ENCODE peak calls at places on chromosomes 6 and 20, in ten cellular contexts. S, C, L, N, E, U, R, B, Z and A are unnamed samples.
A peak's percentile ranks its signal among the peaks of the same experiment; 100 is the strongest.

GRCh38 chr20:18138266-18138582 is 561 bp downstream of the KAT14 start:
- DNase-seq in S (no peak), B (no peak), R (no peak), L (no peak), Z (no peak), N (no peak), C (no peak), U (no peak), E (no peak), A (no peak)

GRCh38 chr20:11182715-11183114 is 508.9 kb upstream of the JAG1 start:
- DNase-seq in L (no peak), S (no peak), Z (no peak), C (no peak), E (no peak), R (no peak), U (no peak), N (no peak), B (no peak), A (no peak)

GRCh38 chr20:51966296-51966971 is 164.1 kb upstream of the SALL4 start:
- DNase-seq in S (peak; percentile 52), Z (no peak), N (peak; percentile 56), E (peak; percentile 86), L (peak; percentile 81), C (peak; percentile 83), R (peak; percentile 63), U (peak; percentile 60), B (peak; percentile 60), A (peak; percentile 13)

GRCh38 chr20:63072231-63072791 is 65.5 kb upstream of the BHLHE23 start:
- DNase-seq in U (no peak), C (peak; percentile 78), S (no peak), N (no peak), E (no peak), R (no peak), Z (no peak), B (no peak), L (no peak), A (no peak)

GRCh38 chr20:8901237-8902025 is 167.5 kb upstream of the PLCB4 start:
- DNase-seq in R (no peak), E (no peak), L (no peak), C (peak; percentile 84), U (no peak), N (no peak), S (no peak), B (no peak), Z (peak; percentile 21), A (no peak)

GRCh38 chr20:62120365-62120762 is 1.9 kb upstream of the LSM14B start:
- DNase-seq in U (no peak), E (no peak), L (no peak), N (no peak), B (no peak), R (no peak), S (no peak), Z (no peak), C (no peak), A (no peak)

GRCh38 chr6:163525926-163526325 is 111.4 kb downstream of the QKI start:
- DNase-seq in S (no peak), R (peak; percentile 46), E (no peak), B (no peak), L (no peak), N (no peak), Z (no peak), C (no peak), U (no peak), A (no peak)

GRCh38 chr6:116596815-116597214 is 19.5 kb upstream of the RSPH4A start:
- DNase-seq in L (no peak), E (peak; percentile 5), S (no peak), Z (no peak), U (no peak), N (no peak), B (peak; percentile 15), C (no peak), R (peak; percentile 42), A (no peak)

GRCh38 chr6:145755682-145756081 is 20.4 kb upstream of the EPM2A start:
- DNase-seq in L (no peak), U (no peak), S (no peak), B (no peak), E (no peak), C (no peak), R (no peak), N (no peak), Z (no peak), A (no peak)

GRCh38 chr6:42105714-42106662 is 36.4 kb downstream of the C6orf132 start:
- DNase-seq in U (no peak), S (no peak), R (no peak), B (no peak), E (no peak), N (peak; percentile 62), L (no peak), C (no peak), Z (no peak), A (no peak)

GRCh38 chr6:125220712-125221111 is 67.1 kb downstream of the TPD52L1 start:
- DNase-seq in E (no peak), N (peak; percentile 22), L (no peak), C (no peak), Z (peak; percentile 36), B (no peak), S (no peak), U (no peak), R (peak; percentile 44), A (no peak)

GRCh38 chr6:80009531-80009930 is 5.1 kb downstream of the TTK start:
- DNase-seq in R (no peak), N (no peak), U (no peak), B (no peak), L (no peak), Z (no peak), S (no peak), C (no peak), E (no peak), A (no peak)

GRCh38 chr6:13766201-13766634 is 48.1 kb downstream of the MCUR1 start:
- DNase-seq in U (peak; percentile 54), Z (no peak), L (peak; percentile 29), S (no peak), N (no peak), C (no peak), E (no peak), B (no peak), R (peak; percentile 53), A (no peak)

GRCh38 chr6:53588816-53589509 is 44.1 kb upstream of the GCLC start:
- DNase-seq in R (no peak), N (no peak), C (no peak), U (no peak), L (no peak), E (no peak), S (no peak), B (no peak), Z (no peak), A (no peak)

GRCh38 chr20:5545381-5545941 is 204.7 kb upstream of the SHLD1 start:
- DNase-seq in U (no peak), L (no peak), N (no peak), R (no peak), Z (no peak), C (no peak), E (no peak), S (no peak), B (no peak), A (no peak)
- TF ChIP-seq POLR2A in U (no peak), L (no peak), N (no peak), R (no peak), Z (no peak), C (no peak), E (no peak), S (no peak), B (no peak), A (peak; percentile 49)

DNA sequence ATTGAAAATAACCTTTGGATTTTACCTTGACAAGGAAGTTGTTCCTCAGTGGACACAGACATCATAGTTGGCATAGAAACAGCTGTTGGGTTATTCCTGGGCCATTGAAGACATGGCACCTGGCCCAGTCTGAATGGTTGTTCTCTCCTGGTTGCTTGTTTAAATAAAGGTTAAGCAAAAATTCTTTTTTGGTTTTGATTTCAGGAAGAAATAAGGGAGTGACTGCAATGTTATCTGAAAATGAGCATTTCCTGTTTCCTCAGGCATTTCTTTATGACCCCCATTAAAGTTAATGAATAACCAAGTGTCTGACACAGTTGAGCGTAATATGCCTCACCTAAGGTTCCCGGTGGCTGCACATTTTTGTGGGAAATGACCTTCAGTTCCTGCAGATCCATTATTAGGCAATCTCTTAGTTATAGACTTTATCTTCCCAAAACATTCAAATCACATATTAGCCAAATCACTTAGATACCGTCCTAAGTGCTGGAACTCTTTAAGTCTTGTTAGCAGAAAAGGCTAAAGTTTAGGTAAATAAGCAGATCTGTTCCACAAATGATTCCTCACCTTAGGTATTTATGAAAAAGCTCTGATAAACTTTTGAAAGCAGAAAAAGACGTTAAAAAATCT is 648.7 kb upstream of the FLRT3 start:
- DNase-seq in E (peak; percentile 98), L (no peak), R (no peak), C (no peak), N (peak; percentile 90), U (no peak), B (no peak), S (peak; percentile 94), Z (peak; percentile 49), A (no peak)
- TF ChIP-seq POLR2A in E (no peak), L (no peak), R (no peak), C (no peak), N (no peak), U (no peak), B (no peak), S (no peak), Z (no peak), A (no peak)

DNA sequence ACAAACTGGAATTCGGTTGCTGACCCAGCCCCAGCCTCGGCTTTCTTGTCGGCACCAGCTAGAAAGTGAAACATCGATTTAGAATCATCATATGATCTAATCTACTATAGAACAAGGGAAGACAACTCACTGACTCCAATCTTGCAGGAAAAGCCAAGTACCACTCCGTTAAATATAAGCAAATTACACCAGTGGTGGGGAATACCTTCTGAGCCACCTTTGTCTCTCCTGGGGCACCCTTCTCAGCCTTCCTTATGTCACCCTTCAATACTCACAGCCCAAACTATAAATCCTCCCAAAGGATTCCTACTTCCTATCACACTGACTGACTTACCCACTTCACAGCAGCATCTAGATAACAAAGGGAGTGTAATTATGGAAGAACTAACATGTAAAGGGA is 7.5 kb downstream of the RPS10 start:
- DNase-seq in S (no peak), U (no peak), E (no peak), B (no peak), L (no peak), C (no peak), N (no peak), R (no peak), Z (no peak), A (no peak)
- TF ChIP-seq POLR2A in S (no peak), U (no peak), E (no peak), B (no peak), L (no peak), C (no peak), N (no peak), R (no peak), Z (no peak), A (no peak)

DNA sequence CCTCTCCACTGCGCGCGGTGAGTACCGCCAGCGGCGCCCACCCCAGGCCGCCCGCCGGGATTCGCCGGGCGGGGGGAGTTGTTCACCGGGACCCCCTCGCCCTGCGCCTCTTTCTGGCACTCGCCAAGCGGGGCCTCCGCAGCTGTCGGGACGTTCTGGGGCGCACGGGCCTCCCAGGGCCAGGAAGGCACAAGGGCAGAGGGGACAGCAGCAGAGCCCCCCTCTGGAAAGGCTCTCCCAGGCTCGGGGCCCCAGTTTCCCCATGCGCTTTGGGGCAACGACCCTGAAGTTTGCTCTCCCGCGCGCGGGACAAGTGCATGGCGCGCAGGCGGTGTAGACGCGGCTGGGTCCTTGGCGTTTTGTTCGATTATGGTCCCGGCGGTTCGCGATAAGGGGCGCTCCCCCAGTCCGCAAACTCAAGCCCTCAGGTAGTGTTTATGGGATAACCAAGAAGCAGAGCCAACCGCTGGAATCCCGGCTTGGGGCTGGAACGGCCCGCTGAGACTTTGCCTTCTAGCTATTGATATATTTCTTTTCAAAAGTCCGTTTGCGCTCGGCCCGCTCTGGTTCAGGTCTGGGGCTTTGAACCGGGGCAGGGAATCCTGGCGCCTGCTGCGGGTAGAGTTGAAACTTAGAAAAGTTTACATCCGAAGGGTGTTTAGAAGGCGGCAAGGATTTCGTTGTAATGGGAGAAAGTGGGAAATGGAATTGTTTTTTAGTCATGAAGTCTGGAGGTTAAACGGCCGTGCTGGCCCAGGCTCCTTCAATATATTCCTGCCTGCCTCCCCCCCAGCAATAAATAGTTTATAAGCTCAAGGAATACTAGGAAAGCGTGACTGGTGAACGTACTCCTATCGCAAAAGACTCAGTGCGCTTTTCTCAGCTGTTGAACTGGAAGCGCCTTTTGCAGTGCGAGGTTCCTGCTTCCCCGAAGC is 595 bp downstream of the EYA2 start:
- DNase-seq in E (no peak), B (no peak), C (peak; percentile 83), Z (peak; percentile 37), R (peak; percentile 68), L (no peak), S (peak; percentile 36), N (peak; percentile 35), U (no peak), A (peak; percentile 32)
- TF ChIP-seq POLR2A in E (no peak), B (no peak), C (no peak), Z (no peak), R (no peak), L (no peak), S (no peak), N (no peak), U (no peak), A (no peak)